ENCODE peak calls at places on chromosomes 1 and 21, in seven cellular contexts. Y is MM.1S; E is CD4-positive, alpha-beta memory T cell; H is mesendoderm; Q is mesenchymal stem cell; V is GM23248; I is central memory CD8-positive, alpha-beta T cell. U is an unnamed sample.

GRCh38 chr1:4119516-4120220 is 219.6 kb upstream of the C1orf174 start:
- DNase-seq in Y (no peak), E (no peak), H (no peak), Q (no peak), V (no peak), I (no peak), U (no peak)

GRCh38 chr21:37804001-37804400 is 112.3 kb downstream of the KCNJ6 start:
- DNase-seq in Y (no peak), E (no peak), H (no peak), Q (no peak), V (no peak), I (no peak), U (peak)

GRCh38 chr1:114610546-114611245 is 29.3 kb upstream of the BCAS2 start:
- DNase-seq in Y (no peak), E (no peak), H (no peak), Q (peak), V (peak), I (no peak), U (peak)

GRCh38 chr1:204190212-204191211 is 5.8 kb downstream of the KISS1 start:
- DNase-seq in Y (no peak), E (no peak), H (no peak), Q (peak), V (peak), I (no peak), U (peak)

GRCh38 chr1:37732111-37732780 is 32.7 kb downstream of the EPHA10 start:
- DNase-seq in Y (no peak), E (no peak), H (no peak), Q (no peak), V (no peak), I (no peak), U (no peak)

GRCh38 chr1:35768350-35769187 is 1.2 kb downstream of the CLSPN start:
- DNase-seq in Y (no peak), E (no peak), H (peak), Q (peak), V (peak), I (no peak), U (peak)

GRCh38 chr1:183881387-183882084 is 76.6 kb downstream of the RGL1 start:
- DNase-seq in Y (no peak), E (no peak), H (peak), Q (peak), V (peak), I (no peak), U (peak)

GRCh38 chr1:45014403-45015028 is 2.5 kb downstream of the UROD start:
- DNase-seq in Y (peak), E (peak), H (peak), Q (peak), V (peak), I (peak), U (peak)

GRCh38 chr1:56204206-56204605 is 375.2 kb downstream of the PLPP3 start:
- DNase-seq in Y (no peak), E (no peak), H (no peak), Q (no peak), V (no peak), I (no peak), U (no peak)

GRCh38 chr21:36436829-36437744 is 42.8 kb downstream of the CLDN14 start:
- DNase-seq in Y (no peak), E (no peak), H (no peak), Q (no peak), V (peak), I (no peak), U (no peak)

GRCh38 chr1:46187106-46187869 is 10.9 kb downstream of the POMGNT1 start:
- DNase-seq in Y (no peak), E (no peak), H (no peak), Q (no peak), V (no peak), I (no peak), U (no peak)

GRCh38 chr1:79128726-79129125 is 122.2 kb upstream of the ADGRL4 start:
- DNase-seq in Y (no peak), E (no peak), H (no peak), Q (peak), V (peak), I (no peak), U (peak)

GRCh38 chr1:225454067-225454618 is 26.3 kb upstream of the LBR start:
- DNase-seq in Y (no peak), E (no peak), H (no peak), Q (peak), V (peak), I (no peak), U (peak)

GRCh38 chr1:110245876-110246620 is 35.9 kb downstream of the KCNC4 start:
- DNase-seq in Y (no peak), E (no peak), H (no peak), Q (no peak), V (peak), I (no peak), U (no peak)

GRCh38 chr21:42781981-42782722 is 97.2 kb downstream of the WDR4 start:
- DNase-seq in Y (no peak), E (no peak), H (no peak), Q (no peak), V (no peak), I (no peak), U (no peak)

GRCh38 chr1:5597991-5598823 is 394.0 kb downstream of the NPHP4 start:
- DNase-seq in Y (no peak), E (no peak), H (peak), Q (no peak), V (no peak), I (no peak), U (no peak)

GRCh38 chr1:159918041-159918917 is 7.0 kb downstream of the TAGLN2 start:
- DNase-seq in Y (no peak), E (no peak), H (no peak), Q (peak), V (peak), I (no peak), U (no peak)

GRCh38 chr1:160096491-160097116 is 1.8 kb downstream of the IGSF8 start:
- DNase-seq in Y (no peak), E (no peak), H (peak), Q (peak), V (peak), I (no peak), U (peak)

GRCh38 chr1:8602471-8603219 is 214.8 kb downstream of the RERE start:
- DNase-seq in Y (peak), E (no peak), H (no peak), Q (no peak), V (no peak), I (no peak), U (no peak)

U was measured in amniotic epithelial cell.